ENCODE peak calls at places on chromosome 10, in six cellular contexts. L is IMR-90, U is HCT116, G is ascending aorta, O is thoracic aorta, R is psoas muscle. C is an unnamed sample.
A peak's percentile ranks its signal among the peaks of the same experiment; 100 is the strongest.

GRCh38 chr10:43573250-43574034 is 974 bp downstream of the ZNF239 start:
- DNase-seq in L (peak; percentile 31), U (no peak), G (no peak), O (no peak), R (no peak), C (no peak)

GRCh38 chr10:80596391-80597257 is 58.9 kb downstream of the SH2D4B start:
- DNase-seq in L (peak; percentile 46), U (peak; percentile 57), G (no peak), O (no peak), R (no peak), C (no peak)

GRCh38 chr10:124827474-124827873 is 25.9 kb downstream of the ABRAXAS2 start:
- DNase-seq in L (peak; percentile 14), U (no peak), G (no peak), O (no peak), R (no peak), C (no peak)

GRCh38 chr10:87546221-87546620 is 41.5 kb downstream of the MINPP1 start:
- DNase-seq in L (no peak), U (no peak), G (no peak), O (no peak), R (no peak), C (no peak)

GRCh38 chr10:4013651-4014085 is 228.7 kb upstream of the KLF6 start:
- DNase-seq in L (no peak), U (no peak), G (no peak), O (no peak), R (no peak), C (no peak)

GRCh38 chr10:11260136-11260535 is 242.5 kb downstream of the CELF2 start:
- DNase-seq in L (no peak), U (no peak), G (no peak), O (no peak), R (no peak), C (no peak)

GRCh38 chr10:113030453-113030852 is 80.4 kb downstream of the TCF7L2 start:
- DNase-seq in L (peak; percentile 63), U (no peak), G (peak; percentile 58), O (no peak), R (no peak), C (no peak)

GRCh38 chr10:3538291-3538849 is 246.6 kb downstream of the KLF6 start:
- DNase-seq in L (no peak), U (no peak), G (no peak), O (no peak), R (no peak), C (no peak)

GRCh38 chr10:100339236-100339635 is 7.8 kb upstream of the SCD start:
- DNase-seq in L (no peak), U (no peak), G (no peak), O (no peak), R (no peak), C (no peak)

GRCh38 chr10:101570764-101571572 is 17.1 kb downstream of the POLL start:
- DNase-seq in L (no peak), U (no peak), G (no peak), O (no peak), R (peak; percentile 54), C (no peak)

GRCh38 chr10:122435212-122435827 is 19.1 kb upstream of the ARMS2 start:
- DNase-seq in L (peak; percentile 55), U (peak; percentile 45), G (no peak), O (no peak), R (no peak), C (no peak)

GRCh38 chr10:31263903-31264302 is 55.1 kb upstream of the ZEB1 start:
- DNase-seq in L (peak; percentile 48), U (no peak), G (no peak), O (no peak), R (no peak), C (no peak)

GRCh38 chr10:17533731-17534130 is 79.3 kb upstream of the ST8SIA6 start:
- DNase-seq in L (peak; percentile 45), U (no peak), G (no peak), O (no peak), R (no peak), C (no peak)

GRCh38 chr10:113093188-113094113 is 143.4 kb downstream of the TCF7L2 start:
- DNase-seq in L (peak; percentile 77), U (peak; percentile 87), G (peak; percentile 15), O (no peak), R (no peak), C (peak; percentile 68)

GRCh38 chr10:97520520-97520919 is 21.8 kb downstream of the UBTD1 start:
- DNase-seq in L (no peak), U (no peak), G (no peak), O (no peak), R (no peak), C (no peak)

GRCh38 chr10:93753621-93754250 is 4.0 kb upstream of the LGI1 start:
- DNase-seq in L (no peak), U (no peak), G (no peak), O (no peak), R (no peak), C (no peak)

GRCh38 chr10:114394531-114394930 is 9.8 kb downstream of the AFAP1L2 start:
- DNase-seq in L (no peak), U (no peak), G (peak; percentile 11), O (no peak), R (no peak), C (no peak)

GRCh38 chr10:58514102-58514472 is 1.4 kb downstream of the BICC1 start:
- DNase-seq in L (no peak), U (no peak), G (no peak), O (no peak), R (no peak), C (no peak)

GRCh38 chr10:44647877-44648542 is 263.1 kb upstream of the CXCL12 start:
- DNase-seq in L (peak; percentile 71), U (no peak), G (peak; percentile 57), O (no peak), R (no peak), C (peak; percentile 41)

GRCh38 chr10:3468919-3469638 is 296.5 kb upstream of the PITRM1 start:
- DNase-seq in L (peak; percentile 96), U (peak; percentile 44), G (peak; percentile 78), O (peak; percentile 28), R (peak; percentile 77), C (peak; percentile 75)

GRCh38 chr10:44281089-44281613 is 103.7 kb downstream of the CXCL12 start:
- DNase-seq in L (no peak), U (no peak), G (peak; percentile 74), O (no peak), R (peak; percentile 79), C (no peak)

GRCh38 chr10:128032466-128032865 is 93.8 kb downstream of the MKI67 start:
- DNase-seq in L (no peak), U (no peak), G (no peak), O (no peak), R (no peak), C (no peak)

GRCh38 chr10:128036746-128037542 is 89.3 kb downstream of the MKI67 start:
- DNase-seq in L (peak; percentile 16), U (peak; percentile 10), G (no peak), O (no peak), R (no peak), C (no peak)

GRCh38 chr10:128031216-128031615 is 95.0 kb downstream of the MKI67 start:
- DNase-seq in L (no peak), U (no peak), G (no peak), O (no peak), R (no peak), C (no peak)

GRCh38 chr10:128036011-128036615 is 90.1 kb downstream of the MKI67 start:
- DNase-seq in L (no peak), U (no peak), G (no peak), O (no peak), R (no peak), C (no peak)

GRCh38 chr10:128035557-128035973 is 90.7 kb downstream of the MKI67 start:
- DNase-seq in L (no peak), U (peak; percentile 21), G (peak; percentile 79), O (no peak), R (no peak), C (no peak)
- TF ChIP-seq CTCF in L (peak; percentile 56), U (peak; percentile 98), G (peak; percentile 92), O (peak; percentile 87), R (peak; percentile 37), C (peak; percentile 88)

GRCh38 chr10:90857635-90858488 is at the start of gene HTR7:
- DNase-seq in L (peak; percentile 33), U (no peak), G (peak; percentile 73), O (no peak), R (peak; percentile 76), C (no peak)

GRCh38 chr10:90858489-90858968 is 690 bp upstream of the HTR7 start:
- DNase-seq in L (no peak), U (no peak), G (no peak), O (no peak), R (no peak), C (no peak)

GRCh38 chr10:90862908-90863514 is 5.2 kb upstream of the HTR7 start:
- DNase-seq in L (peak; percentile 47), U (no peak), G (no peak), O (no peak), R (no peak), C (no peak)

GRCh38 chr10:90859321-90859751 is 1.5 kb upstream of the HTR7 start:
- DNase-seq in L (peak; percentile 79), U (peak; percentile 69), G (no peak), O (no peak), R (no peak), C (no peak)

GRCh38 chr10:90860790-90861189 is 3.0 kb upstream of the HTR7 start:
- DNase-seq in L (no peak), U (no peak), G (no peak), O (no peak), R (no peak), C (no peak)
- H3K27me3 ChIP-seq in L (peaks cover 20% of the 10 kb centered on the region), U (no peaks in the 10 kb centered on the region), G (no peaks in the 10 kb centered on the region), O (no peaks in the 10 kb centered on the region), R (peaks cover 2% of the 10 kb centered on the region), C (peaks cover 15% of the 10 kb centered on the region)

DNA sequence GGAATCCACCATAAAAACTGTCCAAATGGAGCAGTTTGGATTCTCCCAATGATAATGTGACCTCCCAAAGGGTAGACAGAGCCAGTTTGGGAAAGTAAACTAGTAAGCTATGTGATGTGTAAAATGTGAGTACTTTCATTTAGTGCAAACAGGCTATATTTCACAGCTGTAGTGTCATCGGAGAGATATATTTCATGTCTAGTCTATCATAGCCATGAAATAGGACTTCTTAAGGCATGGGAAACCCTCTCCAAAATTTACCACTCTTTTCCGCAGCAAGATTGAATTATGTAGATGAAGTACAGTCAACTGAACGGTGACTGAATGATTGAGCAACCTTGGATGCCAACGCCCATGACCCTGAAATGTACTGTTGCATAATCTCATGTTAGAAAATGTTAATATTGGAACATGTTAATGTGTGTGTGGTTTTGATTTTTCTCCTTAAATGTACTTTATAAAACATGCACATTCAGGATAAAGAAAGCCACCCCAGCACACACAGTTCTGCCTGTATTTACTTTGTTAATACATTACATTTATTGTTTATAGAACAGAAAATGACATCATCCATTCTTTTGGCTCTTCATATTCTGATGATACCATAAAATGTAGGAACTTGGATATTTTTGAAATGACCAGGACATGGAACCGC is 140.5 kb downstream of the NRP1 start:
- DNase-seq in L (peak; percentile 74), U (no peak), G (peak; percentile 71), O (no peak), R (no peak), C (no peak)
- H3K4me3 ChIP-seq in L (no peak overlapping the region), U (no peak overlapping the region), G (no peak overlapping the region), O (peak overlapping the region; percentile 0), R (no peak overlapping the region), C (no peak overlapping the region)

DNA sequence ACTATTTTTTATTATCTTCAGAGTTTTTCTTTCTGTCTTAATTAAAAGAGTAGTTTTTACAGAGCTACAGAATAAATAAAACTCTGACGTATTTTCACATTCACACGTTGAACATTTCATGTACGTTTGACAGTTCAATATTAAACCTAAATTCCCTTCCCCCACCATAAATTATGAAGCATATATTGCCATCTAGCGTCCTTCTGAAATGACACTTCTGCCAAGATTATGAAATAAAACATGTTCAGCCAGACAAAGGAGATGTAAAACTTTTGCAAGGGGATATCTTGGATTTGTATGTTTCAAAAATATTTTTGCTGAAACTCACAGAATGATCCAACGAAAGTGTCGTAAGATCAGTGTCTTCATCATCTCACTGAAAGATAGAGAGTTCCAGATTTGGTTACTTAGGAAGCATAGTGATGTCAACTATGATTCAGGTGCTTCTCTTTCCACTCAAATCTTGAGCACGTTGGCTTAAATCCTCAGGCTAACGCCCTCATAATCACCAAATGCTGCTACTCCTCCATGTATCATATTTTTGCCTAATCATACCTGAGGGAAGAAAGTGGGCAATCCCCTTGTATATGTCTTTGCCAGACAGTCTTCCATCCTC is 904.3 kb downstream of the XPNPEP1 start:
- DNase-seq in L (no peak), U (no peak), G (no peak), O (no peak), R (no peak), C (no peak)
- TF ChIP-seq CTCF in L (peak; percentile 20), U (peak; percentile 29), G (no peak), O (no peak), R (no peak), C (no peak)

C was measured in kidney epithelial cell.